ENCODE peak calls at places on chromosomes 12 and 14, in five cellular contexts. I is A549, C is HepG2, K is GM12878, Q is K562. F is an unnamed sample.

GRCh38 chr12:27787559-27787958 is 7.5 kb upstream of the MANSC4 start:
- DNase-seq in I (no peak), C (no peak), Q (no peak), K (no peak), F (no peak)

GRCh38 chr14:79587194-79587593 is 624.1 kb downstream of the DIO2 start:
- DNase-seq in K (no peak), Q (no peak), I (no peak), C (no peak), F (no peak)

GRCh38 chr12:89684131-89684530 is 24.5 kb downstream of the ATP2B1 start:
- DNase-seq in K (no peak), I (no peak), C (no peak), Q (no peak), F (no peak)

GRCh38 chr14:101276309-101277091 is 284.8 kb upstream of the DIO3 start:
- DNase-seq in I (no peak), K (no peak), Q (no peak), C (no peak), F (no peak)

GRCh38 chr12:120235369-120236123 is 30.0 kb downstream of the PXN start:
- DNase-seq in I (peak; percentile 47), Q (peak; percentile 34), K (no peak), C (no peak), F (no peak)

GRCh38 chr14:35573911-35574310 is 39.9 kb downstream of the INSM2 start:
- DNase-seq in K (no peak), I (no peak), Q (no peak), C (no peak), F (no peak)

GRCh38 chr14:35643513-35643912 is 109.5 kb downstream of the INSM2 start:
- DNase-seq in Q (no peak), K (no peak), C (no peak), I (no peak), F (no peak)

GRCh38 chr12:15186593-15186992 is 34.6 kb downstream of the RERG start:
- DNase-seq in C (no peak), I (no peak), K (no peak), Q (no peak), F (no peak)

GRCh38 chr14:61644834-61645233 is 50.5 kb upstream of the HIF1A start:
- DNase-seq in K (no peak), C (no peak), Q (no peak), I (no peak), F (no peak)

GRCh38 chr12:96698521-96698920 is 208.5 kb upstream of the NEDD1 start:
- DNase-seq in K (no peak), I (peak; percentile 44), C (peak; percentile 6), Q (peak; percentile 8), F (no peak)

GRCh38 chr12:83709899-83710298 is 1023.2 kb downstream of the TMTC2 start:
- DNase-seq in C (no peak), Q (no peak), K (no peak), I (no peak), F (no peak)

GRCh38 chr14:71320734-71321555 is 413.7 kb downstream of the PCNX1 start:
- DNase-seq in I (peak; percentile 57), C (no peak), Q (peak; percentile 62), K (no peak), F (peak; percentile 78)

GRCh38 chr14:52025952-52026510 is 36.7 kb downstream of the RTRAF start:
- DNase-seq in K (no peak), Q (no peak), C (no peak), I (no peak), F (no peak)

GRCh38 chr12:3604281-3604680 is 113.3 kb downstream of the PRMT8 start:
- DNase-seq in C (no peak), I (no peak), Q (no peak), K (no peak), F (no peak)

GRCh38 chr14:102279688-102280348 is 25.1 kb downstream of the MOK start:
- DNase-seq in K (no peak), I (peak; percentile 92), C (peak; percentile 64), Q (no peak), F (no peak)

GRCh38 chr14:91241848-91242247 is 2.7 kb downstream of the GPR68 start:
- DNase-seq in I (no peak), K (peak; percentile 77), C (no peak), Q (no peak), F (no peak)

GRCh38 chr12:106739815-106740552 is 34.5 kb upstream of the RIC8B start:
- DNase-seq in K (no peak), I (no peak), Q (peak; percentile 50), C (no peak), F (no peak)

GRCh38 chr14:99781091-99781490 is 12.1 kb upstream of the EML1 start:
- DNase-seq in K (no peak), I (no peak), C (no peak), Q (no peak), F (no peak)

GRCh38 chr14:23186913-23187654 is 3.6 kb upstream of the SLC7A8 start:
- DNase-seq in K (peak; percentile 5), Q (peak; percentile 81), I (peak; percentile 74), C (peak; percentile 78), F (no peak)

GRCh38 chr14:50897658-50898175 is 25.9 kb downstream of the ABHD12B start:
- DNase-seq in Q (no peak), I (no peak), K (no peak), C (no peak), F (no peak)

GRCh38 chr14:100851946-100852620 is 26.2 kb downstream of the MEG3 start:
- DNase-seq in I (no peak), C (no peak), K (no peak), Q (no peak), F (no peak)

GRCh38 chr12:51322452-51322851 is 1.5 kb downstream of the BIN2 start:
- DNase-seq in K (peak; percentile 45), I (no peak), Q (peak; percentile 28), C (no peak), F (no peak)

GRCh38 chr12:76490763-76491162 is 68.8 kb downstream of the OSBPL8 start:
- DNase-seq in Q (no peak), C (no peak), K (no peak), I (no peak), F (no peak)

GRCh38 chr12:50842637-50843493 is at the start of gene TMPRSS12:
- DNase-seq in Q (no peak), C (no peak), K (no peak), I (no peak), F (peak; percentile 60)

GRCh38 chr14:55329999-55330710 is 58.9 kb downstream of the FBXO34 start:
- DNase-seq in I (no peak), K (no peak), C (no peak), Q (no peak), F (no peak)

GRCh38 chr12:109069307-109070231 is 17.2 kb downstream of the USP30 start:
- DNase-seq in Q (no peak), I (no peak), K (no peak), C (peak; percentile 64), F (no peak)

GRCh38 chr12:63917864-63918742 is 73.6 kb downstream of the SRGAP1 start:
- DNase-seq in K (peak; percentile 41), I (peak; percentile 97), C (peak; percentile 92), Q (no peak), F (no peak)

GRCh38 chr12:93002278-93003054 is 73.4 kb upstream of the EEA1 start:
- DNase-seq in Q (peak; percentile 60), K (no peak), I (no peak), C (no peak), F (no peak)

GRCh38 chr12:13350946-13351345 is 154.4 kb downstream of the EMP1 start:
- DNase-seq in I (no peak), K (no peak), Q (no peak), C (no peak), F (no peak)

GRCh38 chr14:55600784-55601561 is 21.0 kb downstream of the KTN1 start:
- DNase-seq in Q (no peak), K (no peak), I (peak; percentile 21), C (no peak), F (no peak)

DNA sequence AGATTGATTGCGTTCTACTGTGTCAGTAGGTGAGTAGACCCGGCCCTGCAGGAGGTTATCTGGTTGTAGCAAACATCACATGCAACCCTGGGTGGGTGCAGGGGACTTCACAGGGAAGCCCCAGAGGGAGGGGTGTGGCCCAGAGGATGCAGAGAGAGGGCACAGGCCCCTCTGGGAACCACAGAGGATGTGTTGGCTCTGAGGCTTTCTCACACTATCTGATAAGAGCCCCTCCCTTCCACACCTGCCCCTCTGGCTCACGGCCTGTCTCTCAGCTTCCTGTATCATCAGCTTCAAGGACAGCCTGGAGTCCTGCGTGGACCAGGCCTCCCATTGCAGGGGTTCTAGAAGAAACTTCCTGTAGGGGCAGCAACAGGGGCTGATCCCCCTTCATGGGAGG is 101.9 kb downstream of the RIN3 start:
- DNase-seq in C (no peak), Q (no peak), I (no peak), K (peak; percentile 66), F (no peak)
- TF ChIP-seq HDAC2 in C (no peak), Q (no peak), I (no peak), K (no peak), F (no peak)

DNA sequence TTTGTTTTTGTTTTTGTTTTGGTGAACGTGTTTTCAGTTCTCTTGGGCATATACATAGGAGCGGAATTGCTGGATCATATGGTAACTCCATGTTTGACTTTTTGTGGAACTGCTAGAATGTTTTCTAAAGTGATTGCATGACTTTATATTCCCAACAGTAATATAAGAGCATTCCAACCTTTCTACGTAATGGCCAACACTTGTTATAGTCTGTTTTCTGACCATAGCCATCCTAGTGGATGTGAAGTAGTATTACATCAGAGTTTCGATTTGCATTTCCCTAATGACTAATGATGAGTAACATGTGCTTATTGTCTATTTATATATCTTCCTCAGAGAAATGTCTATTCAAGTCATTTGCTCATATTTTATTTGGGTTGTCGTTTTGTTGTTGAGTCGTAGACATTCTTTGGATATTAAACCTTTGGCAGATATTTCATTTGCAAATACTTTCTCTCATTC is 268.7 kb downstream of the AEBP2 start:
- DNase-seq in Q (no peak), I (peak; percentile 39), C (no peak), K (no peak), F (no peak)
- TF ChIP-seq HDAC2 in Q (no peak), I (no peak), C (no peak), K (no peak), F (no peak)

DNA sequence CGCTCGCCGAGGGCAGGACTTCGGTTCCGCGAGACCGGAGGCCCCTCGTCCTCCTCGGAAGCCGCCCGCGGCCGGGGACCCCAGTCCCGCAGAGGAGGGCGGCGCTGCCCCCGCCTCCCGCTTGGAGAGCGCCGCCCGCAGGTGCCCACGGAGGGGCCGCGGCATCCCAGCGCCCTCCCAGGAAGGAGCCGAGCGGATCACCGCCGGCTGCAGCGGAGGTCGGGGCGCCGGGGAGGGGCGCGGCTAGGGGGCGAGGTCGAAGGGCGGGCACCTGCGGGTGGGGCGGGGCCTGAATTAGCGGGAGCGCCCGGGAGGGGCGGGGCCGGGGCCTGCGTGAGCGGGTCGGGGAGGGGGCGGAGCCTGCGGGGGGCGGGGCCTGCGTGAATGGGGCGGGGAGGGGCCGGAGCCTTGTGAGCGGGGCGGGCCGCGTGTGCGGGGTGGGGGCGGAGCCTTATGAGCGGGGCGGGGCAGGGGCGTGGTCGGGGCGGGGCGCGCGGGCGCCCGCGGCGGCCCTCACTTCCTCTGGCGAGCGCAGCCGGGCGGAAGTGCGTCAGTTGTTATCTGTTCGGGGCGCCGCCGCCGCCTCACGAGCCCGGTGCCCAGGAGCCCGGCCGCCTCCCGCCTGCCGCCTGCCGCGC is at the start of gene FBRSL1:
- DNase-seq in I (peak; percentile 88), C (peak; percentile 72), K (no peak), Q (peak; percentile 90), F (peak; percentile 46)
- TF ChIP-seq HDAC2 in I (no peak), C (no peak), K (no peak), Q (no peak), F (no peak)

GRCh38 chr12:100427078-100427477 is 46.6 kb upstream of the NR1H4 start:
- DNase-seq in Q (no peak), K (no peak), C (peak; percentile 44), I (peak; percentile 49), F (no peak)
- TF ChIP-seq HDAC2 in Q (no peak), K (no peak), C (no peak), I (no peak), F (no peak)

GRCh38 chr14:62778847-62779246 is 266.4 kb downstream of the KCNH5 start:
- DNase-seq in K (no peak), C (no peak), I (no peak), Q (no peak), F (no peak)
- TF ChIP-seq HDAC2 in K (no peak), C (no peak), I (no peak), Q (no peak), F (no peak)

F was measured in H1.